ENCODE peak calls at places on chromosomes 1 and 21, in ten cellular contexts. P is body of pancreas, O is IMR-90, N is ovary, W is breast epithelium, F is tibial nerve, U is A549, B is gastrocnemius medialis, C is H1, Z is NB4. S is an unnamed sample.

GRCh38 chr1:20728371-20729154 is 3.9 kb downstream of the SH2D5 start:
- DNase-seq in U (no peak), O (no peak), F (no peak), B (no peak), P (no peak), C (no peak), N (no peak), W (no peak), Z (no peak), S (peak)

GRCh38 chr1:27557596-27558340 is 46.2 kb downstream of the AHDC1 start:
- DNase-seq in U (peak), F (no peak), W (no peak), C (no peak), B (no peak), O (no peak), P (no peak), Z (no peak), N (peak), S (no peak)

GRCh38 chr1:43653339-43653738 is 3.4 kb downstream of the KDM4A start:
- DNase-seq in B (no peak), Z (peak), W (no peak), F (no peak), N (no peak), C (no peak), O (peak), U (peak), P (no peak), S (no peak)

GRCh38 chr1:150235436-150235851 is 468 bp downstream of the ANP32E start:
- DNase-seq in C (no peak), U (peak), F (no peak), P (peak), O (no peak), B (no peak), W (no peak), N (no peak), Z (peak), S (no peak)

GRCh38 chr1:29453502-29454240 is 217.3 kb downstream of the PTPRU start:
- DNase-seq in U (peak), W (no peak), F (no peak), O (peak), N (no peak), B (no peak), Z (peak), P (peak), C (peak), S (no peak)

GRCh38 chr1:152186556-152187285 is 27.7 kb upstream of the RPTN start:
- DNase-seq in B (no peak), C (no peak), F (no peak), P (no peak), N (no peak), W (no peak), O (no peak), U (no peak), Z (no peak), S (no peak)

GRCh38 chr1:220881918-220882891 is 3.0 kb downstream of the HLX start:
- DNase-seq in U (no peak), O (peak), C (peak), F (no peak), N (no peak), P (peak), B (no peak), W (no peak), Z (peak), S (no peak)

GRCh38 chr1:35301674-35302392 is 33.3 kb downstream of the ZMYM4 start:
- DNase-seq in B (no peak), Z (no peak), W (no peak), U (no peak), C (no peak), F (no peak), N (no peak), O (no peak), P (no peak), S (no peak)

GRCh38 chr1:227424159-227424680 is 105.9 kb upstream of the CDC42BPA start:
- DNase-seq in O (peak), W (no peak), B (no peak), U (no peak), F (no peak), N (no peak), C (no peak), Z (no peak), P (no peak), S (no peak)

GRCh38 chr1:33640114-33640660 is 167.7 kb downstream of the ZSCAN20 start:
- DNase-seq in P (no peak), O (peak), W (no peak), B (no peak), U (no peak), C (no peak), F (no peak), Z (no peak), N (no peak), S (peak)

GRCh38 chr1:183432548-183432875 is 14.3 kb upstream of the NMNAT2 start:
- DNase-seq in W (no peak), C (no peak), Z (no peak), N (no peak), P (no peak), F (no peak), U (no peak), O (no peak), B (no peak), S (no peak)

GRCh38 chr1:17370618-17371017 is 1.4 kb upstream of the PADI6 start:
- DNase-seq in Z (peak), O (no peak), F (no peak), N (no peak), C (no peak), U (peak), W (no peak), P (no peak), B (no peak), S (no peak)

GRCh38 chr21:45990049-45990711 is 8.6 kb downstream of the COL6A1 start:
- DNase-seq in Z (no peak), C (no peak), F (peak), P (peak), N (no peak), W (no peak), B (no peak), O (no peak), U (no peak), S (no peak)

GRCh38 chr1:24112381-24113169 is 640 bp upstream of the MYOM3 start:
- DNase-seq in N (peak), P (peak), Z (peak), O (peak), C (peak), F (peak), W (peak), B (peak), U (peak), S (peak)

GRCh38 chr1:24742090-24742938 is 2.9 kb upstream of the CLIC4 start:
- DNase-seq in P (no peak), O (peak), W (no peak), C (peak), Z (peak), N (no peak), U (no peak), F (peak), B (no peak), S (peak)

DNA sequence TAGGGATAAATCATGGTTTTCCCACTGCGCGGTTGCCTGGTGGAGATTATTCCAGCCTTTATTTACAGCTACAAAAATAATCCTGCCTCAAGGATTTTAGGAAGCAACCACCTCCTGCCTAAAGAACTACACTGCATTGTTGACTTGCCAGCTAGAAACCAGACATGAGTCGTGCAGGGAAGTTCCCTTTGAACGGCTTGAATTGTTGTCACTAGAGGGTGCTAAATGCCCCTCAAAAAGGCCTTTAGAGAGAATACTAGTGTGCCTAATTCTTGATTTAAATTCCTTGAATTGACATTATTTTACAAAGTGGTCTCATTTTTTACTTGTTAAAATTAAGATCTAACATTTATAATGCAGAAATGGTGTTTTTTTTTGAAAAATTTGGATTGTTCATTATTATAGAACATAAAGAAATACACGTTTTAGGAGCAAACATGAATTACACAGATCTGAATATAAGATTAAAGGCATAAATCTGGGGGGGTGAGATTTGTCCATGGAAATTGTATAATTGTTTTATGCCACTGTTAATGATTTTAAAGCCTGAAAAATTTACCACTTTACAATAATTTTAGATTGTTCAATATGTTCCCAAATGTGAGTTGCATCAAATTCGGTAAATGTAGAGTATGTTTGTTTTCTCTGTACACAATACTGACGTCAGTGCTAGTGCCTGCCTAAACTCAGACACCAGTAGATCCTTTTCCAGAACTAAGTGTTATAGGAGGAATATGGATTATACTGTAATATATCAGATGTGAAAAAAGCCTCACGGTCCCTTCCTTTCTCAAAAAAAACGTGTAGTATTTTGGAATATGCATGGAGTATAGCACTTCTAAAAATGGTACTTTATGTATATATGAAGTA is 7.6 kb upstream of the ERG start:
- DNase-seq in F (no peak), U (peak), N (no peak), B (no peak), P (peak), Z (peak), C (peak), O (peak), W (no peak), S (peak)
- TF ChIP-seq CTCF in F (peak), U (peak), N (peak), B (peak), P (peak), Z (peak), C (peak), O (peak), W (no peak), S (no peak)

GRCh38 chr1:40709100-40709801 is 17.7 kb downstream of the NFYC start:
- DNase-seq in O (peak), B (peak), U (peak), F (peak), P (peak), N (peak), W (peak), Z (peak), C (peak), S (peak)
- TF ChIP-seq POLR2A in O (no peak), B (peak), U (no peak), F (peak), P (no peak), N (no peak), W (no peak), Z (peak), C (peak), S (no peak)

GRCh38 chr21:28884976-28885852 is 107.5 kb downstream of the LTN1 start:
- DNase-seq in U (peak), F (peak), W (peak), C (peak), P (peak), B (peak), O (peak), Z (peak), N (peak), S (peak)

GRCh38 chr21:28882345-28882744 is 110.3 kb downstream of the LTN1 start:
- DNase-seq in P (no peak), N (no peak), O (no peak), Z (no peak), B (no peak), U (no peak), F (no peak), C (no peak), W (no peak), S (no peak)

GRCh38 chr21:28885853-28886177 is 106.9 kb downstream of the LTN1 start:
- DNase-seq in U (no peak), Z (peak), B (peak), W (no peak), O (no peak), N (no peak), F (no peak), P (no peak), C (no peak), S (no peak)

GRCh38 chr21:28884481-28884880 is 108.2 kb downstream of the LTN1 start:
- DNase-seq in P (no peak), W (no peak), Z (peak), O (peak), N (no peak), C (no peak), F (no peak), U (no peak), B (no peak), S (no peak)

DNA sequence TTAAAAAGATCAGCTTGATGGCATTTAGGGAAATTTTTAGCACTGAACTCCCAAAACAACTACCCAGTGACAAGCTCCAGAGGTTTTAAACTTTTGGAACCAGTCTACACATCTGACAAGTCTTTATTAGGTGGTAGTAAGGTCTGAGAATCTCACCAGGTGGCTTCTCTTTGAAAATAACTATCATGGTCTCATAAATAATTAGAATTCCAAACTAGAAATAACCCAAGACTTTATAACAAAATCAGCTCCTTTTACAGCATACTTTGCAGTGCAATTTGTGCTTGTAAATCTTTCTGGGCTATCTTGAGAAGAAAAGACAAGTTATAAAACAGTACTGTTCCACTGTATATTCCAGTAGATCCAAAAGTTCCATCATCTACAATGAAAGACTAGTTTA is 108.7 kb downstream of the LTN1 start:
- DNase-seq in B (no peak), C (no peak), P (no peak), O (no peak), W (no peak), Z (no peak), U (no peak), N (no peak), F (no peak), S (no peak)
- H3K4me3 ChIP-seq in B (no peak), C (no peak), P (no peak), O (no peak), W (no peak), Z (peak), U (peak), N (peak), F (peak), S (no peak)

GRCh38 chr1:108511764-108512163 is 48.1 kb upstream of the EEIG2 start:
- DNase-seq in Z (no peak), F (no peak), P (no peak), O (no peak), N (no peak), W (no peak), C (no peak), U (no peak), B (no peak), S (no peak)
- TF ChIP-seq CTCF in Z (no peak), F (no peak), P (no peak), O (no peak), N (no peak), W (no peak), C (no peak), U (no peak), B (no peak), S (no peak)

DNA sequence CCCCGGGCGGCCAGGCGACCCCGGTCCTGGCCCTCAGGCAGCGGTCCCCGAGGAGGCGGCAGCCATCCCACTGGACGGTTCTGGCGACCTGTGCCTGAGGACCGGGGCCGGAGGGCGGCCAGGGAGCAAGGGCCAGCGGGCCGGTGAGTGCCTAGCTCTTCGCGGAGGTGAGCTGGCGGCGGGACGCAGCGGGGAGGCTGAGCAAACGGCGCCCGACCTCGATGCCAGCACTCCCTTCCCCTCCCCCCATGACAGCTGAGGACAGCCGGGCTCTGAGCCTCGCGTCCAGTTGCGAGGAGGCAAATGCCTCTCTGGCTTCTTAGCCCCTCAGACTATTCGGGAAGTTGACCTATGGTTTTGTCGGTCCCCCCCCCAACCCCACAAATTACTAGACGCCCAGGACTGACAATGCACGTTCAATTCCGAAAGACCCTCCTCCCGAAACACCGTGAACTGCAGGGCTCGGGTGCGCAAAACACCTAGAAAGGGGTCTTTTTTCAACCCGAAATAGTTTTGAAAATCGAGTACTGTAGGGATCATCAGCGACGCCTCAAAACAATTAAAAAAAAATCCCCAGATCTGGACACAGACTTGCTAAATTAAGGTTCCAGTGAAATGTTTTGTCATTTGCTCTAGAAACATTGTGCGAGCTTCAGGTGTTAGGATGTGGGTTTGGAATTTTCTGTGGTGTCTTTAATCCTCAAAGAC is 8.3 kb downstream of the CDKN2C start:
- DNase-seq in N (peak), O (peak), P (peak), W (no peak), B (peak), Z (peak), F (no peak), C (peak), U (no peak), S (peak)
- TF ChIP-seq POLR2A in N (no peak), O (no peak), P (peak), W (no peak), B (peak), Z (peak), F (no peak), C (no peak), U (peak), S (no peak)

GRCh38 chr1:226082587-226082917 is 20.0 kb downstream of the H3-3A start:
- DNase-seq in O (no peak), F (no peak), P (no peak), N (no peak), Z (no peak), C (no peak), U (no peak), W (no peak), B (no peak), S (no peak)
- H3K4me3 ChIP-seq in O (peak), F (peak), P (no peak), N (peak), Z (peak), C (peak), U (peak), W (peak), B (peak), S (no peak)

DNA sequence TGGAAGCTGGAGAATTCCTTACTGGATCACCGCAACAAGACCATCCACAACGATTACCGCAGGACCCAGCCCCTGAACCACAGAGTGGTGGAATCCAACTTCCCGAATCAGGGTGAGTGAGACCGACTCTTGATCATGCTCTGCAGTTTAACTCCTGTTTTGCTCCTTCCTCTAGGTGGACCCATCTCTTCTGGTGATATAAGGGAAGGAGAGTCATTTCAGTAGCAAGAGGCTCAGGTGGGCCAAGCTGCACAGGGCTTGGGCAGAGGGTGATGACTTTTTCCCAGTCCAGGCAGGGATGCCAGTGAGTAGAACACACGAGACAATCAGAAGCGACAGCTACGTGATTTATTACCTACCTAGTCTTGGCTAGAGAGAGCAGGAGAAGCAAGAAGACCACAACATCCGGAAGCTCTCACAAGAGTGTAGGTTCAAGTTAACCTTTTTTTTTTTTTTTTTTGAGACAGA is 25.2 kb downstream of the CA6 start:
- DNase-seq in P (no peak), U (no peak), F (no peak), O (no peak), C (no peak), Z (peak), N (no peak), W (no peak), B (no peak), S (no peak)
- TF ChIP-seq CTCF in P (no peak), U (no peak), F (no peak), O (no peak), C (no peak), Z (no peak), N (no peak), W (no peak), B (no peak), S (no peak)

GRCh38 chr1:231395051-231395995 is 26.8 kb downstream of the EGLN1 start:
- DNase-seq in C (no peak), U (peak), W (no peak), P (peak), O (peak), B (no peak), Z (no peak), N (no peak), F (no peak), S (no peak)
- TF ChIP-seq POLR2A in C (no peak), U (no peak), W (no peak), P (no peak), O (peak), B (peak), Z (no peak), N (no peak), F (no peak), S (no peak)